ENCODE peak calls at places on chromosomes 3 and 15, in six cellular contexts. One of them, this sample, is unnamed.

GRCh38 chr15:37764733-37765191 is 169.7 kb upstream of the TMCO5A start:
- DNase-seq in ovary: no peak
- DNase-seq in body of pancreas: peak
- DNase-seq in mesothelial cell of epicardium: no peak
- DNase-seq in H1: no peak
- DNase-seq in fibroblast of pulmonary artery: peak
- DNase-seq in this sample: no peak

GRCh38 chr3:19934098-19934566 is at the start of gene EFHB:
- DNase-seq in H1: peak
- DNase-seq in fibroblast of pulmonary artery: peak
- DNase-seq in ovary: no peak
- DNase-seq in body of pancreas: peak
- DNase-seq in mesothelial cell of epicardium: peak
- DNase-seq in this sample: no peak

GRCh38 chr15:48177875-48178611 is at the start of gene MYEF2:
- DNase-seq in fibroblast of pulmonary artery: peak
- DNase-seq in H1: peak
- DNase-seq in mesothelial cell of epicardium: peak
- DNase-seq in ovary: peak
- DNase-seq in body of pancreas: peak
- DNase-seq in this sample: peak

GRCh38 chr3:138434875-138435772 is 708 bp downstream of the ESYT3 start:
- DNase-seq in fibroblast of pulmonary artery: peak
- DNase-seq in ovary: no peak
- DNase-seq in body of pancreas: peak
- DNase-seq in H1: no peak
- DNase-seq in mesothelial cell of epicardium: no peak
- DNase-seq in this sample: no peak

GRCh38 chr3:8537440-8537839 is 35.8 kb downstream of the LMCD1 start:
- DNase-seq in ovary: no peak
- DNase-seq in fibroblast of pulmonary artery: no peak
- DNase-seq in mesothelial cell of epicardium: no peak
- DNase-seq in body of pancreas: no peak
- DNase-seq in H1: no peak
- DNase-seq in this sample: no peak

GRCh38 chr3:187767266-187768032 is 22.2 kb upstream of the BCL6 start:
- DNase-seq in ovary: no peak
- DNase-seq in body of pancreas: no peak
- DNase-seq in H1: no peak
- DNase-seq in fibroblast of pulmonary artery: peak
- DNase-seq in mesothelial cell of epicardium: no peak
- DNase-seq in this sample: no peak

GRCh38 chr15:50261979-50262378 is 3.5 kb downstream of the HDC start:
- DNase-seq in ovary: no peak
- DNase-seq in mesothelial cell of epicardium: no peak
- DNase-seq in body of pancreas: no peak
- DNase-seq in fibroblast of pulmonary artery: no peak
- DNase-seq in H1: no peak
- DNase-seq in this sample: no peak

GRCh38 chr15:99845009-99845408 is 111.8 kb upstream of the LYSMD4 start:
- DNase-seq in fibroblast of pulmonary artery: peak
- DNase-seq in ovary: no peak
- DNase-seq in mesothelial cell of epicardium: no peak
- DNase-seq in body of pancreas: no peak
- DNase-seq in H1: no peak
- DNase-seq in this sample: no peak

GRCh38 chr3:158403013-158403412 is 168.0 kb upstream of the MLF1 start:
- DNase-seq in H1: no peak
- DNase-seq in fibroblast of pulmonary artery: no peak
- DNase-seq in body of pancreas: no peak
- DNase-seq in ovary: no peak
- DNase-seq in mesothelial cell of epicardium: no peak
- DNase-seq in this sample: no peak

GRCh38 chr3:8052599-8053185 is 448.9 kb upstream of the LMCD1 start:
- DNase-seq in ovary: no peak
- DNase-seq in H1: no peak
- DNase-seq in mesothelial cell of epicardium: no peak
- DNase-seq in fibroblast of pulmonary artery: no peak
- DNase-seq in body of pancreas: peak
- DNase-seq in this sample: no peak

GRCh38 chr15:25415217-25415616 is 23.6 kb downstream of the UBE3A start:
- DNase-seq in mesothelial cell of epicardium: no peak
- DNase-seq in fibroblast of pulmonary artery: no peak
- DNase-seq in ovary: no peak
- DNase-seq in body of pancreas: no peak
- DNase-seq in H1: no peak
- DNase-seq in this sample: no peak

GRCh38 chr3:126685041-126685440 is 19.0 kb upstream of the CHCHD6 start:
- DNase-seq in H1: no peak
- DNase-seq in body of pancreas: no peak
- DNase-seq in mesothelial cell of epicardium: no peak
- DNase-seq in fibroblast of pulmonary artery: no peak
- DNase-seq in ovary: no peak
- DNase-seq in this sample: no peak

GRCh38 chr3:186760141-186760813 is 23.1 kb upstream of the EIF4A2 start:
- DNase-seq in mesothelial cell of epicardium: no peak
- DNase-seq in fibroblast of pulmonary artery: no peak
- DNase-seq in ovary: no peak
- DNase-seq in H1: no peak
- DNase-seq in body of pancreas: no peak
- DNase-seq in this sample: no peak

GRCh38 chr3:43161684-43162512 is 56.0 kb upstream of the POMGNT2 start:
- DNase-seq in body of pancreas: no peak
- DNase-seq in H1: no peak
- DNase-seq in fibroblast of pulmonary artery: peak
- DNase-seq in mesothelial cell of epicardium: no peak
- DNase-seq in ovary: no peak
- DNase-seq in this sample: no peak
- TF ChIP-seq CTCF in body of pancreas: peak
- TF ChIP-seq CTCF in H1: peak
- TF ChIP-seq CTCF in fibroblast of pulmonary artery: peak
- TF ChIP-seq CTCF in mesothelial cell of epicardium: no peak
- TF ChIP-seq CTCF in ovary: no peak
- TF ChIP-seq CTCF in this sample: no peak

GRCh38 chr3:58994746-58995330 is 55.0 kb downstream of the CFAP20DC start:
- DNase-seq in fibroblast of pulmonary artery: peak
- DNase-seq in ovary: no peak
- DNase-seq in body of pancreas: peak
- DNase-seq in H1: peak
- DNase-seq in mesothelial cell of epicardium: no peak
- DNase-seq in this sample: no peak
- TF ChIP-seq CTCF in fibroblast of pulmonary artery: peak
- TF ChIP-seq CTCF in ovary: no peak
- TF ChIP-seq CTCF in body of pancreas: peak
- TF ChIP-seq CTCF in H1: peak
- TF ChIP-seq CTCF in mesothelial cell of epicardium: peak
- TF ChIP-seq CTCF in this sample: peak

GRCh38 chr15:91136386-91136923 is 36.4 kb downstream of the SV2B start:
- DNase-seq in body of pancreas: no peak
- DNase-seq in fibroblast of pulmonary artery: no peak
- DNase-seq in H1: no peak
- DNase-seq in ovary: no peak
- DNase-seq in mesothelial cell of epicardium: no peak
- DNase-seq in this sample: no peak

GRCh38 chr15:91146728-91147127 is 46.7 kb downstream of the SV2B start:
- DNase-seq in body of pancreas: no peak
- DNase-seq in ovary: no peak
- DNase-seq in H1: no peak
- DNase-seq in fibroblast of pulmonary artery: no peak
- DNase-seq in mesothelial cell of epicardium: no peak
- DNase-seq in this sample: no peak

GRCh38 chr15:91140561-91140960 is 40.5 kb downstream of the SV2B start:
- DNase-seq in mesothelial cell of epicardium: no peak
- DNase-seq in fibroblast of pulmonary artery: no peak
- DNase-seq in H1: no peak
- DNase-seq in body of pancreas: no peak
- DNase-seq in ovary: no peak
- DNase-seq in this sample: no peak

GRCh38 chr15:91141102-91141501 is 41.0 kb downstream of the SV2B start:
- DNase-seq in mesothelial cell of epicardium: no peak
- DNase-seq in H1: no peak
- DNase-seq in fibroblast of pulmonary artery: no peak
- DNase-seq in ovary: no peak
- DNase-seq in body of pancreas: no peak
- DNase-seq in this sample: no peak

GRCh38 chr15:91142097-91142744 is 42.2 kb downstream of the SV2B start:
- DNase-seq in ovary: no peak
- DNase-seq in fibroblast of pulmonary artery: peak
- DNase-seq in mesothelial cell of epicardium: no peak
- DNase-seq in H1: no peak
- DNase-seq in body of pancreas: no peak
- DNase-seq in this sample: no peak
- TF ChIP-seq CTCF in ovary: no peak
- TF ChIP-seq CTCF in fibroblast of pulmonary artery: peak
- TF ChIP-seq CTCF in mesothelial cell of epicardium: no peak
- TF ChIP-seq CTCF in H1: peak
- TF ChIP-seq CTCF in body of pancreas: peak
- TF ChIP-seq CTCF in this sample: no peak

DNA sequence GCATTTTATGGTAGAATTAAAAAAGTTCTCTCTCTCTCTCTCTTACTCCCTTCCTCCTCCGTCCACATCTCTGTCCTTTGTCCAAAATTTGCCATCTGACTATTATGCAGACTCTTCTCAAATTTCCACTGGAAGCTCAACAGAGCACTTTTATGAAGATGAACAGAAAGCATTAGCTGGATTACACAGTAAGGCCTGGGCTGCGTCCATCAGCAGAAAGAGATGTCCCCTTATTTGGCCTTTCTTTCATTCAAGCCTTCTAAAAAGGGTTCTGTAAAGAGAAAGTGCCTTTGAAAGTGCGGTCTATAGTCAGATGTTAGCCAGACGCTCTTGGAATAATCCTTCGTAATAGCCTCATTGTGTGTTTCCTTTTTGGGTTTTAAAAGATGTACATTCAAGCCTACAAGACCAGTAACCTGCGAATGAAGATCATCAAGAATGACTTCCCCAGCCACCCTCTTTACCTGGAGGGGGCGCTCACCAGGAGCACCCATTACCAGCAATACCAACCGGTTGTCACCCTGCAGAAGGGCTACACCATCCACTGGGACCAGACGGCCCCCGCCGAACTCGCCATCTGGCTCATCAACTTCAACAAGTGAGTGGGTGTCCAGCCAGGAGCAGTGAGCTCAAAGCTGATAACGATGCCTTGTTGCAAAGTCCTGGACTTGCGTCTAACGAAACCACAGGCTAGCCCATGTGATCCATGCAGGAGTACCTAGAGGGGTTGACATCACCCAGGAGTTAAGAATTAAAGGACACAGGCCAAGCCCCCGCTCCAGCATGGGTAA is 53.1 kb downstream of the MESD start:
- DNase-seq in fibroblast of pulmonary artery: no peak
- DNase-seq in mesothelial cell of epicardium: no peak
- DNase-seq in H1: no peak
- DNase-seq in ovary: no peak
- DNase-seq in body of pancreas: no peak
- DNase-seq in this sample: peak
- TF ChIP-seq CTCF in fibroblast of pulmonary artery: no peak
- TF ChIP-seq CTCF in mesothelial cell of epicardium: no peak
- TF ChIP-seq CTCF in H1: peak
- TF ChIP-seq CTCF in ovary: no peak
- TF ChIP-seq CTCF in body of pancreas: no peak
- TF ChIP-seq CTCF in this sample: no peak

DNA sequence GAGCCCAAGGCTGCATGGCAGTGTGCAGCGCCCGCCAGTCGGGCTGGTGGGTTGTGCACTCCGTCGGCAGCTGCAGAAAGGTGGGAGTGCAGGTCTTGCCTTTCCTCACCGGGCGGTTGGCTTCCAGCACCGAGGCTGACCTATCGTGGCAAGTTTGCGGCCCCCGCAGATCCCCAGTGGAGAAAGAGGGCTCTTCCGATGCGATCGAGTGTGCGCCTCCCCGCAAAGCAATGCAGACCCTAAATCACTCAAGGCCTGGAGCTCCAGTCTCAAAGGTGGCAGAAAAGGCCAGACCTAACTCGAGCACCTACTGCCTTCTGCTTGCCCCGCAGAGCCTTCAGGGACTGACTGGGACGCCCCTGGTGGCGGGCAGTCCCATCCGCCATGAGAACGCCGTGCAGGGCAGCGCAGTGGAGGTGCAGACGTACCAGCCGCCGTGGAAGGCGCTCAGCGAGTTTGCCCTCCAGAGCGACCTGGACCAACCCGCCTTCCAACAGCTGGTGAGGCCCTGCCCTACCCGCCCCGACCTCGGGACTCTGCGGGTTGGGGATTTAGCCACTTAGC is 4.3 kb downstream of the ISL2 start:
- DNase-seq in mesothelial cell of epicardium: no peak
- DNase-seq in fibroblast of pulmonary artery: no peak
- DNase-seq in H1: no peak
- DNase-seq in body of pancreas: peak
- DNase-seq in ovary: no peak
- DNase-seq in this sample: no peak
- TF ChIP-seq CTCF in mesothelial cell of epicardium: no peak
- TF ChIP-seq CTCF in fibroblast of pulmonary artery: peak
- TF ChIP-seq CTCF in H1: no peak
- TF ChIP-seq CTCF in body of pancreas: peak
- TF ChIP-seq CTCF in ovary: no peak
- TF ChIP-seq CTCF in this sample: no peak

DNA sequence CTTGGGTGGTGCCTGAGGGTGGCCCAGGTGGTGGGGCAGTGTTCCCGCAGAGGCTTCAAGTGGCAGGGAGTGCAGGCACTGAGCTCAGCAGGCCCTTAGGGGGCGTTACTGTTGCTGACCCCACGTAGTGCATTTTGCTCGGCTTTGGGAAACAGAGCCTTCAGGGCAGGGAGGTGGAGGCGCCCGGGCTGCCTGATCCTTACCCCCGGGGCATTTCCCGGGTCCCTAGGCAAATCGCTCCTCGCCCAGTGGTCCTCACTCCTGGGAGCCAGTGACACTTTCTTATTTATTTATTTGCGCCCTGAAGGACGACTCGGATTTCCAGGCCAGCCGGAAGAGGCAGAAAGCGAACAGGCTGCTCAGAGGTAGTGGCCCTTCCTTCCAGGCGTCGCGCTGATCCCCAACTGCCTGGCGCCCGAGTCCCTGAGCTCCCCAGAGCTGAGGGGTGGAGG is 10.1 kb upstream of the FOXB1 start:
- DNase-seq in fibroblast of pulmonary artery: no peak
- DNase-seq in body of pancreas: no peak
- DNase-seq in ovary: no peak
- DNase-seq in mesothelial cell of epicardium: no peak
- DNase-seq in H1: no peak
- DNase-seq in this sample: no peak
- TF ChIP-seq CTCF in fibroblast of pulmonary artery: no peak
- TF ChIP-seq CTCF in body of pancreas: no peak
- TF ChIP-seq CTCF in ovary: no peak
- TF ChIP-seq CTCF in mesothelial cell of epicardium: no peak
- TF ChIP-seq CTCF in H1: peak
- TF ChIP-seq CTCF in this sample: no peak

GRCh38 chr3:13879946-13880810 is at the start of gene WNT7A:
- DNase-seq in H1: no peak
- DNase-seq in mesothelial cell of epicardium: no peak
- DNase-seq in ovary: no peak
- DNase-seq in fibroblast of pulmonary artery: no peak
- DNase-seq in body of pancreas: no peak
- DNase-seq in this sample: peak
- TF ChIP-seq CTCF in H1: peak
- TF ChIP-seq CTCF in mesothelial cell of epicardium: peak
- TF ChIP-seq CTCF in ovary: no peak
- TF ChIP-seq CTCF in fibroblast of pulmonary artery: no peak
- TF ChIP-seq CTCF in body of pancreas: peak
- TF ChIP-seq CTCF in this sample: peak

GRCh38 chr3:100754563-100755334 is 45.5 kb downstream of the TFG start:
- DNase-seq in body of pancreas: no peak
- DNase-seq in ovary: no peak
- DNase-seq in mesothelial cell of epicardium: no peak
- DNase-seq in fibroblast of pulmonary artery: no peak
- DNase-seq in H1: no peak
- DNase-seq in this sample: no peak
- TF ChIP-seq CTCF in body of pancreas: no peak
- TF ChIP-seq CTCF in ovary: no peak
- TF ChIP-seq CTCF in mesothelial cell of epicardium: no peak
- TF ChIP-seq CTCF in fibroblast of pulmonary artery: no peak
- TF ChIP-seq CTCF in H1: no peak
- TF ChIP-seq CTCF in this sample: no peak